ENCODE peak calls at places on chromosomes 5 and 9, in four cellular contexts. P is sigmoid colon, D is cardiac muscle cell, H is AG09309. U is an unnamed sample.

GRCh38 chr5:4700082-4700481 is 440.0 kb upstream of the ADAMTS16 start:
- DNase-seq in D (peak; percentile 83), P (no peak), H (no peak), U (peak; percentile 80)

GRCh38 chr5:176870110-176870591 is 29.0 kb downstream of the HK3 start:
- DNase-seq in D (peak; percentile 73), P (no peak), H (no peak), U (peak; percentile 75)

GRCh38 chr5:1324301-1324700 is 20.6 kb downstream of the CLPTM1L start:
- DNase-seq in D (no peak), H (no peak), P (peak; percentile 37), U (no peak)

GRCh38 chr5:117475925-117476324 is 901.3 kb upstream of the SEMA6A start:
- DNase-seq in P (no peak), H (no peak), D (no peak), U (no peak)

GRCh38 chr9:95980262-95981125 is 105.0 kb downstream of the ERCC6L2 start:
- DNase-seq in H (peak; percentile 10), P (no peak), D (no peak), U (no peak)

GRCh38 chr9:122228191-122228905 is 409 bp downstream of the LHX6 start:
- DNase-seq in P (no peak), H (no peak), D (peak; percentile 49), U (peak; percentile 46)

GRCh38 chr5:76999451-76999850 is 30.8 kb upstream of the AGGF1 start:
- DNase-seq in P (no peak), H (peak; percentile 24), D (no peak), U (no peak)

GRCh38 chr5:157280927-157281326 is 15.0 kb downstream of the CYFIP2 start:
- DNase-seq in H (peak; percentile 57), D (no peak), P (no peak), U (no peak)

GRCh38 chr5:109743770-109744212 is 54.1 kb downstream of the MAN2A1 start:
- DNase-seq in P (no peak), H (peak; percentile 87), D (no peak), U (no peak)

GRCh38 chr5:105677291-105677690 is 1993.4 kb downstream of the EFNA5 start:
- DNase-seq in H (no peak), D (no peak), P (no peak), U (no peak)

GRCh38 chr5:141657937-141658545 is 6.8 kb upstream of the FCHSD1 start:
- DNase-seq in P (no peak), D (no peak), H (peak; percentile 77), U (no peak)

GRCh38 chr5:57844410-57844809 is 361.8 kb upstream of the ACTBL2 start:
- DNase-seq in H (no peak), D (no peak), P (no peak), U (peak; percentile 18)

GRCh38 chr5:128470663-128471062 is 67.4 kb downstream of the FBN2 start:
- DNase-seq in P (no peak), H (no peak), D (no peak), U (no peak)

GRCh38 chr9:120383999-120384924 is 195.7 kb downstream of the CDK5RAP2 start:
- DNase-seq in P (peak; percentile 52), H (no peak), D (no peak), U (no peak)

GRCh38 chr5:135208555-135209494 is 174.8 kb upstream of the PITX1 start:
- DNase-seq in D (peak; percentile 37), H (peak; percentile 87), P (peak; percentile 79), U (no peak)

GRCh38 chr9:135334953-135335460 is 144.6 kb upstream of the PPP1R26 start:
- DNase-seq in D (no peak), P (no peak), H (no peak), U (no peak)

GRCh38 chr9:137174722-137175293 is 3.0 kb upstream of the TMEM210 start:
- DNase-seq in D (no peak), H (no peak), P (no peak), U (no peak)

GRCh38 chr5:57986746-57987145 is 473.1 kb downstream of the PLK2 start:
- DNase-seq in H (peak; percentile 33), P (no peak), D (no peak), U (no peak)

GRCh38 chr5:43121565-43122484 is 1.1 kb downstream of the ZNF131 start:
- DNase-seq in H (peak; percentile 8), P (no peak), D (peak; percentile 45), U (no peak)

GRCh38 chr5:36696059-36696673 is 89.8 kb downstream of the SLC1A3 start:
- DNase-seq in H (no peak), D (peak; percentile 77), P (peak; percentile 67), U (peak; percentile 67)

GRCh38 chr9:38681747-38682227 is 38.1 kb downstream of the FAM240B start:
- DNase-seq in H (peak; percentile 3), D (no peak), P (no peak), U (no peak)

GRCh38 chr5:55855509-55855908 is 4.4 kb downstream of the IL31RA start:
- DNase-seq in P (no peak), D (no peak), H (no peak), U (no peak)

GRCh38 chr9:121736147-121736721 is 84.8 kb downstream of the DAB2IP start:
- DNase-seq in D (peak; percentile 76), P (peak; percentile 91), H (no peak), U (peak; percentile 52)

GRCh38 chr5:54457094-54457531 is 1.6 kb downstream of the HSPB3 start:
- DNase-seq in D (peak; percentile 94), P (no peak), H (peak; percentile 67), U (no peak)

GRCh38 chr9:93468763-93469456 is 15.5 kb upstream of the FAM120AOS start:
- DNase-seq in H (no peak), D (peak; percentile 41), P (no peak), U (no peak)

GRCh38 chr9:4327504-4328191 is 27.8 kb upstream of the GLIS3 start:
- DNase-seq in H (peak; percentile 5), D (no peak), P (no peak), U (no peak)

DNA sequence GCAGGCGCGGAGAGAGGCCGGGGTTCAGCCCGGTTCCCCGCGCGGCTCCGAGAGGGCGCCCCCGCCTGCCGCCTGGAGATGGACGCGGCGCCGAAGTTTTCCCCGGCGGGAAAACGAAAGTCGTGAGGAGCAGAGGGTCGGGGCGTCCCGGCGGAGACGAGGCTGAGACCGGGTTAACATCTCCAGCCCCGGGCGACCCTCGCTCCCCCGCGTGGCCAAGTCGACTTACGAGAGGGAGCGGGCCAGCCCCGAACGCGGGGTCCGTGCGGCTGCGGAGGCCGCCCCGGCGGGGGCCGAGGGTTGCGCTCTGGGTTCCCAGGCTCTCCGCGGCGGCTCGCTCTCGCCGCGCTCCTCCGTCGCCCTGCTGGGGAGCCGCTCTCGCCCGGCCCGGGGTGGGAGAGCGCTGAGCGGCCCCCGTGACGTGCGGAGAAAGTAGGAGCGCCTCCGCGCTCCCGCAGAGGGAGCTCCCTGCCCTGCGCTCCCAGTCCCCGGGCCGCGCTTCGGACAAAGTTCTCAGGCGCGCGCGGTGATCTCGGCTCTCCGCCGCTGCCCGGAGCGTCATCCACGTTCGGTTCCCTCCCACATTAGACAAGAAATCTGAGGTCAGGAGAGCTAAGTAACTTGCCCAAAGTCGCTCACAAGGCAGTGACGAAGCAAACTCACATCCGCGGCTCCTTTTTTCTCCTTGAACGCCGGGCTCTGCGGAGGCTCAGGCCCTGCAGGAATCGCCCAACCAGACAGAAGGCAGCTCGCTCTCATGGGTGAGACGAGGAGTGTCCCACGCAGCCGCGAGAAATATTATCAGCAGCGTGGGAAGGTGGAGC is 1.1 kb upstream of the GCNT4 start:
- DNase-seq in D (peak; percentile 74), H (peak; percentile 41), P (peak; percentile 71), U (peak; percentile 61)
- TF ChIP-seq CTCF in D (peak; percentile 13), H (peak; percentile 5), P (no peak), U (peak; percentile 17)

DNA sequence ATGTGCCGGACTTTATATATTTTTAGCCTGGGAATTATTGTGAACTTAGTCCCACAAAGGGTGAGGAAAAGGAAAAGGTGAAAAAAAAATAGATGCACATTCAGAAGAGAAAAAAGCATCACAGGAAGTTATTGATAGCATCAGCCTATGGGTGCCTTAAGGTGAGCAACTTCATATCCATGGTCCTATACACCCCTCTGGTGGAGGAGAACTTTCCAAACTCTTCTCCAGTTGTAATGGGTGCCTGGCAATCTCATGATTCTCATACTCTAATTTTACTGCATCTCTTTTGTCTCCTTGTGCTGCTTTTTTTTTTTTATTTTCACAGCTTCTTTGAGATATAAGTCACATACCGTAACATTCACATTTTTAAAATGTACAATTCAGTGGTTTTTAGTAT is 107.4 kb downstream of the JAKMIP2 start:
- DNase-seq in P (no peak), H (no peak), D (no peak), U (no peak)
- TF ChIP-seq CTCF in P (no peak), H (no peak), D (peak; percentile 7), U (no peak)

GRCh38 chr5:88878976-88879375 is 4.0 kb downstream of the MEF2C start:
- DNase-seq in H (no peak), P (no peak), D (no peak), U (no peak)
- TF ChIP-seq CTCF in H (no peak), P (no peak), D (no peak), U (no peak)

DNA sequence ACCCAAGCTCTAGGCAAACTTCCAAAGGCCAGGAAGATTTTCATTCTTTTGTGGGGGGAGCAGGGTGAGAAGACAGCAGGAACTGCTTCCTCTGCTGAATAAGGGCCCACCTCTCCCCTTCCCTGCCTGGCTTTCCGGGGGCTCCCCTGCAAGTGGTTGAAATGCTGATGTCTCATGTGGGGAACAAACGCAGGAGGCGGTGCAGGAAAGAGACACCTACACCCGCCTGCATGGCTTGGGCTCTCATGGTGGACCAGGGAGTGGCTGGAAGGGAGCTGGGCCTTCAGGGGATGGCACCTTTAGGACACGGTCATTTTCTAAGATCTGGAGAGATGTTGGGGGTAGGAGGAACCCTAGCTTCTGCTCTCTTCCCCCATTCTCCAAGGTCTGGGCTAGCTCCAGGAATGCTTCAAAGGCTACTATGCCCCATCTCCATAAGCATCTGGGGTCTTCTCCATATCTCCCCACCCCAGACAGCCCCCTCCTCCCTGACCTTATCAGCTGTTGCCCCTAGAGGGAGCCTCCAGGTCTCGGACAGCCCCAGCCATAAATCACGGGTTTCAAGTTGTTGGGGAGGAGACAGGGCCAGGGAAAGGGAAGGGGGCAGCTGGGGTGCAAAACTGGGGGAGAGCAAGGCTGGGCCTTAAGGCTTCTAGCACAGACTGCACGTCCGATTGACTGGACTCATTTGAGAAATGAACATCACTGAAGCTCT is 76.6 kb downstream of the PSD2 start:
- DNase-seq in P (no peak), D (no peak), H (no peak), U (no peak)
- TF ChIP-seq CTCF in P (no peak), D (no peak), H (peak; percentile 5), U (peak; percentile 29)

DNA sequence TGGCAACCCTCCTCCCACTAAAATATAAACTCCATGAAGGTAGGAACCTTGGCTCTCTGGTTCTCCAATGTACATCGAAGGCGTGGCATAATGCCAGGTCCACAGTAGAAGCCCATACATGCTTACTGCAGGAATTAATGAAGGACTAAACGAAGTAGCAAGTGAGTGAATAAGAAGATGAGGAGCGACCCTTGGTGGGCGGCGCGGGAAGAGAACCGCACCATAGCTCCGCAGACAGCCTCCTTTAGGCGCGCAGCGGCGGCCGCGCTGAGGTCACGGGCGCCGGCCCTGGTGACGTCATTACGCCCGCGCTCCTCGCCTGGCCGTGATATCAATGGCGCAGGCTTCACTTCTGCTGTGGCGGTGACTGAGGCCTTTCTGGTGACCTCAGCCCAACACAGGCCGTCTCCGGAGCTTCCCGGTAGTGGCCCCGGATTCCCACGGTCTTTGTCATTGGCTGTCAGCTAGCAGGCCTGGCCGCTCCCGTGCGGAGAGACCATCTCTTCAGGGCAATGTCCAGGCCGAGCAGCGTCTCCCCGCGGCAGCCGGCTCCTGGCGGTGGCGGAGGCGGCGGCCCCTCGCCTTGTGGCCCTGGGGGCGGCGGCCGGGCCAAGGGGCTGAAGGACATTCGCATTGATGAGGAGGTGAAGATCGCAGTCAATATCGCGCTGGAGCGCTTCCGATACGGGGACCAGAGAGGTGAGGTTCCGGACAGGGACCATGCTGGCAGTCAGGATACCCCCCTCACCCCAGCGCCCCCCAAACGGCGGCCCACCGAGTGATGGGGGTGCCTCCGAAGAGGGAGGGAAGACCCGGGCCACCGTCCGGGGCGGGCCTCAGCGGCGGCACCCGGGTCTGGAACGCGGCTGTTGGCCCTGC is at the start of gene YTHDC2:
- DNase-seq in P (peak; percentile 92), D (peak; percentile 92), H (peak; percentile 18), U (peak; percentile 87)
- TF ChIP-seq CTCF in P (no peak), D (peak; percentile 23), H (peak; percentile 22), U (no peak)

U was measured in endothelial cell.